ENCODE peak calls at places on chromosomes 3 and 15, in four cellular contexts. E is left ventricle myocardium inferior, J is upper lobe of left lung, V is Right ventricle myocardium superior. G is an unnamed sample.
A peak's percentile ranks its signal among the peaks of the same experiment; 100 is the strongest.

GRCh38 chr15:37880009-37880834 is 54.2 kb upstream of the TMCO5A start:
- DNase-seq in E (no peak), J (no peak), V (no peak), G (no peak)

GRCh38 chr3:135736740-135737139 is 228.8 kb upstream of the PPP2R3A start:
- DNase-seq in E (no peak), J (no peak), V (no peak), G (no peak)

GRCh38 chr3:131454501-131454900 is 48.3 kb downstream of the MRPL3 start:
- DNase-seq in E (no peak), J (no peak), V (no peak), G (no peak)

GRCh38 chr3:120450261-120450913 is 405 bp downstream of the FSTL1 start:
- DNase-seq in E (peak; percentile 41), J (no peak), V (peak; percentile 64), G (peak; percentile 64)

GRCh38 chr3:197734667-197735318 is 1.9 kb downstream of the RUBCN start:
- DNase-seq in E (no peak), J (no peak), V (no peak), G (no peak)

GRCh38 chr3:117736851-117737250 is 1027.3 kb downstream of the TUSC7 start:
- DNase-seq in E (no peak), J (no peak), V (no peak), G (no peak)

GRCh38 chr3:64575211-64575844 is 112.5 kb downstream of the ADAMTS9 start:
- DNase-seq in E (no peak), J (no peak), V (no peak), G (no peak)

GRCh38 chr15:19987389-19988048 is 554.1 kb downstream of the GOLGA6L6 start:
- DNase-seq in E (no peak), J (no peak), V (peak; percentile 22), G (no peak)

GRCh38 chr15:64975390-64975789 is 14.3 kb downstream of the SPG21 start:
- DNase-seq in E (no peak), J (no peak), V (no peak), G (no peak)

GRCh38 chr15:44726568-44727461 is 9.5 kb upstream of the TRIM69 start:
- DNase-seq in E (no peak), J (peak; percentile 73), V (no peak), G (no peak)

GRCh38 chr3:100002599-100003350 is 111.5 kb downstream of the FILIP1L start:
- DNase-seq in E (no peak), J (no peak), V (no peak), G (no peak)

GRCh38 chr15:37586976-37587375 is 347.5 kb upstream of the TMCO5A start:
- DNase-seq in E (no peak), J (no peak), V (no peak), G (no peak)

GRCh38 chr3:185929192-185930151 is 8.3 kb downstream of the TRA2B start:
- DNase-seq in E (no peak), J (no peak), V (no peak), G (no peak)

GRCh38 chr3:12255393-12255792 is 33.5 kb upstream of the PPARG start:
- DNase-seq in E (no peak), J (no peak), V (no peak), G (no peak)

G was measured in left ventricle myocardium superior.